ENCODE peak calls at places on chromosome 10, in five cellular contexts. Q is dermis microvascular lymphatic vessel endothelial cell, O is RKO, A is Right ventricle myocardium superior, H is adrenal gland. T is an unnamed sample.

GRCh38 chr10:52967806-52968795 is 195.5 kb upstream of the MBL2 start:
- DNase-seq in Q (no peak), O (no peak), A (no peak), H (no peak), T (no peak)

GRCh38 chr10:119522747-119523426 is 19.6 kb downstream of the RGS10 start:
- DNase-seq in Q (no peak), O (no peak), A (no peak), H (peak), T (no peak)

GRCh38 chr10:83522881-83523386 is 616.4 kb upstream of the GHITM start:
- DNase-seq in Q (no peak), O (no peak), A (peak), H (no peak), T (no peak)

GRCh38 chr10:86647773-86648705 is 6.3 kb upstream of the OPN4 start:
- DNase-seq in Q (no peak), O (peak), A (no peak), H (peak), T (no peak)

GRCh38 chr10:128125416-128125943 is 743 bp downstream of the MKI67 start:
- DNase-seq in Q (no peak), O (peak), A (peak), H (no peak), T (no peak)

GRCh38 chr10:131825150-131825907 is 75.5 kb upstream of the PPP2R2D start:
- DNase-seq in Q (no peak), O (no peak), A (no peak), H (no peak), T (no peak)

GRCh38 chr10:98268694-98269386 is 846 bp upstream of the LOXL4 start:
- DNase-seq in Q (peak), O (no peak), A (no peak), H (no peak), T (no peak)

GRCh38 chr10:5595591-5596590 is 70.5 kb downstream of the ASB13 start:
- DNase-seq in Q (peak), O (peak), A (no peak), H (no peak), T (peak)

GRCh38 chr10:77244746-77245145 is 392.9 kb downstream of the KCNMA1 start:
- DNase-seq in Q (no peak), O (no peak), A (no peak), H (no peak), T (no peak)

GRCh38 chr10:100621360-100622205 is 85.8 kb downstream of the HIF1AN start:
- DNase-seq in Q (no peak), O (no peak), A (no peak), H (no peak), T (peak)

T was measured in lung microvascular endothelial cell.